ENCODE peak calls at places on chromosomes 13 and 19, in four cellular contexts. U, S, F and D are unnamed samples.
A peak's percentile ranks its signal among the peaks of the same experiment; 100 is the strongest.

GRCh38 chr13:25752957-25753540 is 298.8 kb downstream of the SHISA2 start:
- DNase-seq in U (peak; percentile 28), S (peak; percentile 95), F (no peak), D (no peak)

GRCh38 chr13:45464687-45465453 is at the start of gene COG3:
- DNase-seq in U (peak; percentile 95), S (peak; percentile 98), F (peak; percentile 94), D (peak; percentile 94)

GRCh38 chr13:111337206-111337605 is 16.8 kb downstream of the TEX29 start:
- DNase-seq in U (no peak), S (peak; percentile 87), F (no peak), D (no peak)

GRCh38 chr19:14473073-14473790 is 1.9 kb downstream of the PTGER1 start:
- DNase-seq in U (no peak), S (no peak), F (no peak), D (no peak)

GRCh38 chr19:14479985-14480694 is 5.0 kb upstream of the PTGER1 start:
- DNase-seq in U (no peak), S (peak; percentile 22), F (peak; percentile 74), D (peak; percentile 59)

GRCh38 chr13:49652691-49653305 is 24.5 kb downstream of the ARL11 start:
- DNase-seq in U (no peak), S (no peak), F (peak; percentile 57), D (peak; percentile 6)

GRCh38 chr13:40362502-40362901 is 303.9 kb downstream of the FOXO1 start:
- DNase-seq in U (no peak), S (peak; percentile 36), F (no peak), D (no peak)

GRCh38 chr13:97134364-97135095 is 87.6 kb upstream of the MBNL2 start:
- DNase-seq in U (no peak), S (peak; percentile 61), F (no peak), D (no peak)

GRCh38 chr13:35349673-35350278 is 126.7 kb downstream of the MAB21L1 start:
- DNase-seq in U (no peak), S (peak; percentile 19), F (no peak), D (no peak)

GRCh38 chr13:40109324-40109958 is 454.0 kb downstream of the COG6 start:
- DNase-seq in U (no peak), S (peak; percentile 98), F (no peak), D (no peak)

GRCh38 chr13:106499905-106500304 is 35.6 kb downstream of the EFNB2 start:
- DNase-seq in U (no peak), S (peak; percentile 80), F (no peak), D (no peak)

GRCh38 chr13:94009696-94010095 is 469.8 kb downstream of the DCT start:
- DNase-seq in U (no peak), S (peak; percentile 59), F (no peak), D (no peak)

DNA sequence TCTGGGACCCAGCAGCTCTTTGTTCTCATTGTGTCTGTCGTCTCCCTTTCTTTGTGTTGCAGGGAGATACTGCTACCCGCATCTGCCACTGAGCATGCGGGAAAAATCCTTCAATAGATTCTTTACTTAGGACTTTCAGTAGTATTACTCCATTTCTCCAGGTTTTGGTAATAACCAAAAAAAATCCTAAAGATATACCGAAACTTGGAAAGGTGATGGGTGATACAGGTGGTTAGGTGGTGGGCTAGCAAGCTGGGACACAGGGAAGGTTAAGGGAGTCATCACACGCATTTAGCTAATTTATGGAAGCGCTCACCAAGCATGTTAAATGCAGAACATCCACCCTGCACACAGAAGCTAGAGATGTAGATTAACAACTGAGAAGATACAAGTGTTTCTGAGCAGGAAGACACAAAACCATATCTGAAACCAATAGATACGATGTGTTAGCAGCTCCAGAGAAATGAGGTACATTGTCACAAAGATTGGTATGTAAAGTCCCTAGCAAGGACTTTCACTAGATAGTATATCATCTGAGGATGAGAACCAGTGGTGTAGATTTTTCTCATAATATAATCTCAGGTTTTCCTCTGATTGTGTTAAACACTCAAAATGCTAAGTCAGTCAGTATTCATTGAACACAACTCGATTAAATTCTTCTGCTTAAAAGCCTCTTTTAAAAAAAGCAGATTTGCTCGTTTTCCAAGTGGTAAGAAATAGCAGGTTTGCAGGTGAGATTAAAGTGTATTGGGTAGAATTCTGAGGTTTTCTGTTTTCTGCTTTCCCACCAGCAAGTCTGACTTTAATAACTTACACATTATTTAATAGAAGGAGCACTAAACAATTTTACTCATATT is 1.3 kb upstream of the SLAIN1 start:
- DNase-seq in U (no peak), S (peak; percentile 7), F (no peak), D (peak; percentile 36)
- H3K4me3 ChIP-seq in U (no peak overlapping the region), S (no peak overlapping the region), F (no peak overlapping the region), D (peak overlapping the region; percentile 18)

GRCh38 chr19:47231215-47232054 is 436 bp upstream of the BBC3 start:
- DNase-seq in U (peak; percentile 92), S (peak; percentile 91), F (peak; percentile 94), D (peak; percentile 90)

GRCh38 chr19:47230122-47230920 is 678 bp downstream of the BBC3 start:
- DNase-seq in U (peak; percentile 79), S (peak; percentile 34), F (peak; percentile 69), D (peak; percentile 83)

GRCh38 chr19:47230921-47231214 is at the start of gene BBC3:
- DNase-seq in U (no peak), S (no peak), F (no peak), D (no peak)

GRCh38 chr19:47229674-47230121 is 1.3 kb downstream of the BBC3 start:
- DNase-seq in U (no peak), S (peak; percentile 45), F (no peak), D (no peak)

GRCh38 chr19:47232422-47233211 is 1.6 kb upstream of the BBC3 start:
- DNase-seq in U (no peak), S (peak; percentile 79), F (no peak), D (no peak)
- H3K4me3 ChIP-seq in U (peak overlapping the region; percentile 13), S (peak overlapping the region; percentile 50), F (no peak overlapping the region), D (no peak overlapping the region)

DNA sequence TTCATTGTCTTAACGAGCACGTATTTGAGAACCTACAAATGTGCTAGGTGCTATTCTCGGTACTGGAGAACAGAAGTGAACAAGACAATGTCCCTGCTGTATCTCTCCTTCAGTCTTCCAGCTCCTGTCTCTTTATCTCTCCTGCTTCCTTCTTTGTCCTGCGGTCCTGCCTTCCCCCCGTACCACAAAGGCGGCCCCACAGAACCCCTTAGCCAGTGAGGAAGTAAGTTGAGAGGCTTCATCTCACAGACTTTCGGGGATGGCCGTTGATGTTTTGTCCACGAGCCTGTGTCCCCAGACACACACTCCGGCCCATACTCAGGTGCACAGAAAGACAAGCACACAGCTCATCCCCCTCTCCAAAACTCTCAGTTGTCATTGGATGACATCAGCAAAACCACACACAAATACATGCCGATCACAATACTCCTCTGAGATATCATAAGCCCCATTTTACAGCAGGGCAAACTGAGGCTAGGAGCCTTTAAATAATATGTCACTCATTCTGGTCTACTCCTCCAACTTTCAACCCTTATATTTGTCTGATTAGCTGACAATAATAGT is 499 bp upstream of the SWSAP1 start:
- DNase-seq in U (no peak), S (no peak), F (no peak), D (no peak)
- H3K4me3 ChIP-seq in U (peak overlapping the region; percentile 74), S (peak overlapping the region; percentile 77), F (peak overlapping the region; percentile 77), D (peak overlapping the region; percentile 57)

GRCh38 chr19:39200818-39201145 is 3.3 kb downstream of the SYCN start:
- DNase-seq in U (no peak), S (no peak), F (no peak), D (no peak)
- H3K4me3 ChIP-seq in U (no peak overlapping the region), S (no peak overlapping the region), F (no peak overlapping the region), D (no peak overlapping the region)

GRCh38 chr19:1400281-1401137 is 833 bp downstream of the GAMT start:
- DNase-seq in U (no peak), S (no peak), F (no peak), D (no peak)

GRCh38 chr19:1402411-1403070 is 1.2 kb upstream of the GAMT start:
- DNase-seq in U (no peak), S (no peak), F (no peak), D (no peak)

GRCh38 chr19:1399745-1400144 is 1.6 kb downstream of the GAMT start:
- DNase-seq in U (no peak), S (no peak), F (no peak), D (no peak)

GRCh38 chr19:1401138-1401888 is at the start of gene GAMT:
- DNase-seq in U (no peak), S (peak; percentile 37), F (peak; percentile 71), D (peak; percentile 54)

GRCh38 chr19:1401889-1402217 is 511 bp upstream of the GAMT start:
- DNase-seq in U (no peak), S (no peak), F (no peak), D (no peak)
- H3K4me3 ChIP-seq in U (peak overlapping the region; percentile 50), S (peak overlapping the region; percentile 38), F (peak overlapping the region; percentile 21), D (no peak overlapping the region)

GRCh38 chr13:20227730-20228129 is 4.4 kb downstream of the GJB6 start:
- DNase-seq in U (no peak), S (no peak), F (no peak), D (no peak)

GRCh38 chr13:20232556-20233277 is 598 bp upstream of the GJB6 start:
- DNase-seq in U (no peak), S (no peak), F (no peak), D (no peak)

GRCh38 chr13:20230913-20231838 is 943 bp downstream of the GJB6 start:
- DNase-seq in U (no peak), S (no peak), F (no peak), D (peak; percentile 22)

GRCh38 chr13:20227288-20227687 is 4.8 kb downstream of the GJB6 start:
- DNase-seq in U (no peak), S (no peak), F (no peak), D (no peak)

GRCh38 chr13:20231839-20232555 is at the start of gene GJB6:
- DNase-seq in U (no peak), S (no peak), F (no peak), D (peak; percentile 15)
- H3K4me3 ChIP-seq in U (no peak within 1 kb of the TSS), S (no peak within 1 kb of the TSS), F (no peak within 1 kb of the TSS), D (peak within 1 kb of the TSS; percentile 50)